ENCODE peak calls at places on chromosomes 12 and 14, in eight cellular contexts. Z, I, T, F, H, U, D and M are unnamed samples.

GRCh38 chr14:71733210-71733883 is 198.9 kb upstream of the RGS6 start:
- DNase-seq in Z (no peak), I (peak), T (no peak), F (no peak), H (no peak), U (no peak), D (no peak), M (no peak)

GRCh38 chr14:89185919-89186849 is 230.8 kb downstream of the FOXN3 start:
- DNase-seq in Z (no peak), I (peak), T (peak), F (no peak), H (peak), U (no peak), D (peak), M (no peak)

GRCh38 chr12:77166711-77167110 is 101.3 kb upstream of the E2F7 start:
- DNase-seq in Z (no peak), I (peak), T (no peak), F (no peak), H (no peak), U (no peak), D (no peak), M (no peak)

GRCh38 chr14:71113376-71113775 is 206.1 kb downstream of the PCNX1 start:
- DNase-seq in Z (no peak), I (peak), T (no peak), F (no peak), H (no peak), U (no peak), D (no peak), M (no peak)

GRCh38 chr14:73170686-73171085 is 34.4 kb downstream of the PSEN1 start:
- DNase-seq in Z (no peak), I (no peak), T (no peak), F (no peak), H (no peak), U (no peak), D (no peak), M (no peak)

GRCh38 chr14:99430491-99430890 is 50.2 kb downstream of the SETD3 start:
- DNase-seq in Z (peak), I (no peak), T (peak), F (no peak), H (no peak), U (peak), D (peak), M (no peak)

GRCh38 chr12:130754234-130755001 is 38.3 kb upstream of the RIMBP2 start:
- DNase-seq in Z (no peak), I (no peak), T (no peak), F (no peak), H (no peak), U (peak), D (no peak), M (no peak)

GRCh38 chr12:3313655-3314305 is 177.2 kb upstream of the PRMT8 start:
- DNase-seq in Z (no peak), I (no peak), T (peak), F (peak), H (peak), U (peak), D (peak), M (no peak)

GRCh38 chr14:55848964-55849363 is 269.0 kb downstream of the KTN1 start:
- DNase-seq in Z (no peak), I (no peak), T (no peak), F (no peak), H (no peak), U (no peak), D (no peak), M (no peak)

GRCh38 chr12:12870454-12870853 is 20.9 kb upstream of the GPRC5A start:
- DNase-seq in Z (no peak), I (peak), T (no peak), F (no peak), H (no peak), U (no peak), D (peak), M (no peak)

GRCh38 chr14:74349757-74350156 is 1.5 kb downstream of the VRTN start:
- DNase-seq in Z (no peak), I (no peak), T (no peak), F (no peak), H (no peak), U (no peak), D (no peak), M (no peak)

GRCh38 chr12:79262938-79263337 is 398.4 kb downstream of the SYT1 start:
- DNase-seq in Z (no peak), I (peak), T (no peak), F (no peak), H (no peak), U (no peak), D (peak), M (no peak)

GRCh38 chr14:104925214-104925899 is 678 bp downstream of the PLD4 start:
- DNase-seq in Z (no peak), I (no peak), T (no peak), F (no peak), H (no peak), U (no peak), D (no peak), M (no peak)

GRCh38 chr12:65740873-65741600 is 83.2 kb upstream of the HMGA2 start:
- DNase-seq in Z (peak), I (peak), T (peak), F (peak), H (no peak), U (no peak), D (peak), M (peak)

GRCh38 chr14:76924363-76925151 is 98.3 kb downstream of the LRRC74A start:
- DNase-seq in Z (no peak), I (no peak), T (peak), F (peak), H (peak), U (no peak), D (no peak), M (no peak)

GRCh38 chr12:97568336-97569180 is 106.0 kb downstream of the RMST start:
- DNase-seq in Z (no peak), I (no peak), T (no peak), F (no peak), H (no peak), U (no peak), D (peak), M (no peak)

GRCh38 chr14:103055693-103056092 is 1.7 kb downstream of the CDC42BPB start:
- DNase-seq in Z (no peak), I (peak), T (no peak), F (no peak), H (no peak), U (no peak), D (no peak), M (no peak)

GRCh38 chr14:100708349-100709217 is 18.1 kb upstream of the DLK1 start:
- DNase-seq in Z (peak), I (peak), T (peak), F (no peak), H (no peak), U (no peak), D (peak), M (no peak)
- TF ChIP-seq CTCF in Z (no peak), I (no peak), T (no peak), F (no peak), H (no peak), U (peak), D (no peak), M (no peak)

GRCh38 chr12:50842637-50843493 is at the start of gene TMPRSS12:
- DNase-seq in Z (no peak), I (no peak), T (no peak), F (no peak), H (no peak), U (no peak), D (no peak), M (no peak)
- TF ChIP-seq CTCF in Z (no peak), I (no peak), T (no peak), F (no peak), H (no peak), U (no peak), D (no peak), M (no peak)

GRCh38 chr12:106722854-106723253 is 51.6 kb upstream of the RIC8B start:
- DNase-seq in Z (no peak), I (no peak), T (no peak), F (no peak), H (no peak), U (no peak), D (no peak), M (no peak)
- TF ChIP-seq CTCF in Z (no peak), I (no peak), T (peak), F (peak), H (no peak), U (peak), D (no peak), M (no peak)

GRCh38 chr14:100900837-100901390 is 2.6 kb downstream of the RTL1 start:
- DNase-seq in Z (no peak), I (no peak), T (peak), F (peak), H (no peak), U (peak), D (no peak), M (no peak)

GRCh38 chr14:100901391-100902183 is 1.9 kb downstream of the RTL1 start:
- DNase-seq in Z (no peak), I (no peak), T (peak), F (no peak), H (no peak), U (no peak), D (no peak), M (peak)

GRCh38 chr14:100903672-100904185 is at the start of gene RTL1:
- DNase-seq in Z (no peak), I (no peak), T (no peak), F (no peak), H (no peak), U (no peak), D (no peak), M (no peak)

GRCh38 chr14:100902792-100903191 is 730 bp downstream of the RTL1 start:
- DNase-seq in Z (no peak), I (no peak), T (peak), F (no peak), H (no peak), U (no peak), D (no peak), M (peak)

DNA sequence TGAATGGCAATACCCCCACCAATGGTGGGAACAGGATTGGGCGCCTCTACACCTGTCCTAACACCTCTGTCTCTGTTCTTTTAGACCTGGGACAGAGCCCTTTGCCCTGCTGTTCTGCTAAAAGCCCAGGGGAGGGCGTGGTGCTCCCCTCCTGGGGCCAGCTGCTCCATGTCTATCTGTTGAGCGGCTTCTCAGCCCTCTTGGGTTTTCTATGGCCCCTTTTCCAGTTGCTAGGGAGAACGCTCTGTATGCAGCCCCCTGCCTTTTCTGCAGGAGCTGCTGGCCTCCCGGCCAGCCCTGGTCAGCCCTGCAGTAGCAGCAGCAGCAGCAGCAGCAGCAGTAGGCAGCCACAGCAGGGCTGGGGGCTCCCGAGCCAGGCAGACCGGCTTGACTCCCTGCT is 1.2 kb downstream of the RTL1 start:
- DNase-seq in Z (no peak), I (no peak), T (no peak), F (no peak), H (no peak), U (peak), D (no peak), M (peak)
- TF ChIP-seq CTCF in Z (no peak), I (no peak), T (peak), F (no peak), H (no peak), U (peak), D (no peak), M (no peak)

GRCh38 chr14:29462772-29463171 is 464.9 kb downstream of the PRKD1 start:
- DNase-seq in Z (no peak), I (no peak), T (no peak), F (no peak), H (no peak), U (no peak), D (no peak), M (no peak)

GRCh38 chr14:29462271-29462670 is 465.4 kb downstream of the PRKD1 start:
- DNase-seq in Z (no peak), I (no peak), T (peak), F (peak), H (no peak), U (no peak), D (no peak), M (no peak)

GRCh38 chr14:29465095-29465494 is 462.6 kb downstream of the PRKD1 start:
- DNase-seq in Z (no peak), I (no peak), T (no peak), F (no peak), H (no peak), U (no peak), D (no peak), M (no peak)

GRCh38 chr14:29461131-29461530 is 466.5 kb downstream of the PRKD1 start:
- DNase-seq in Z (no peak), I (no peak), T (no peak), F (no peak), H (no peak), U (no peak), D (no peak), M (no peak)

GRCh38 chr14:29463727-29464370 is 463.8 kb downstream of the PRKD1 start:
- DNase-seq in Z (no peak), I (peak), T (no peak), F (peak), H (no peak), U (no peak), D (peak), M (no peak)
- TF ChIP-seq CTCF in Z (no peak), I (peak), T (no peak), F (peak), H (no peak), U (no peak), D (no peak), M (no peak)

GRCh38 chr14:29085546-29085945 is 319.0 kb downstream of the FOXG1 start:
- DNase-seq in Z (no peak), I (peak), T (no peak), F (peak), H (no peak), U (no peak), D (peak), M (no peak)
- TF ChIP-seq CTCF in Z (no peak), I (peak), T (peak), F (peak), H (no peak), U (no peak), D (peak), M (no peak)

GRCh38 chr14:79971330-79971729 is 240.0 kb downstream of the DIO2 start:
- DNase-seq in Z (no peak), I (peak), T (no peak), F (no peak), H (no peak), U (no peak), D (no peak), M (peak)
- TF ChIP-seq CTCF in Z (no peak), I (no peak), T (no peak), F (no peak), H (no peak), U (no peak), D (no peak), M (no peak)

DNA sequence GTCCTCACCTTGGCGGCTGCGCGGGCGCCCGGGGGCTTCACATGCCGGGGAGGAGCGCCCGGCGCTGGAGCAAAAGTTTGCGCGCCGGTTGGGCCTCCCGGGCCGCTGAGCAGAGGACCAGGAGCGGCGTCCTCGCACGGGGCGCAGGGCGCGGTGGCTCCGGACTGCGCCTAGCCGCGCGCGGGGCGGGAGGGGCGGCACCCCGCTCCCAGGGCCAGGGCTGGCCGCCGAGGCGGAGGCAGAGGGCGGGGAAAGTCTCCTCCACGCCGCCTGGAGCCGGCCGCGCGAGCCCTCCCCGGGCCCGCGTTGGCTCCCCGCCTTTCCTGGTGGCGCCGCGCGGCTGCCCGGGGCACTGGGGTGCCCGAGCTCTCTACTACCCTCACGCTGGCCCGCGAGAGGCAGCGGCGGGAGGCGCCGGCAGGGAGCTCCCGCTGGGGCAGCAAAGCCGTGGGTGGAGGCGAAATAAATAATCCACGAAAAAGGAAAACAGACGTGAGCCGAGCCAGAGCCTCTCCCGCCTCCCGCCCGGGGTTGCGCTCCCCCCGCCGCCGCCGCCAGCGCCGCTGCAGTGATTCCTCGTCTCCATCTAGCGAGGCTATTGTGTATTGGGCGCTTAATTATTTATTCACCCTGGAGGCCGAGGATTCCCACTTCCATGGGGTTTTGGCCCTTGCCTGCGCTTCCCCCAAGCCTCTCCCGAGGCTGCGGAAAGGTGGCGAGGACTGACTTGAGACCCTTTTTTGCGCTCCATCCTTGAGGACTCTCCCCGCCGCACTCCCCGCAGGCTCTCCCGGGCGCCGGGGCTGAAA is 476 bp upstream of the PRIMA1 start:
- DNase-seq in Z (peak), I (no peak), T (peak), F (peak), H (peak), U (no peak), D (peak), M (peak)
- TF ChIP-seq CTCF in Z (peak), I (no peak), T (peak), F (no peak), H (peak), U (no peak), D (peak), M (peak)

DNA sequence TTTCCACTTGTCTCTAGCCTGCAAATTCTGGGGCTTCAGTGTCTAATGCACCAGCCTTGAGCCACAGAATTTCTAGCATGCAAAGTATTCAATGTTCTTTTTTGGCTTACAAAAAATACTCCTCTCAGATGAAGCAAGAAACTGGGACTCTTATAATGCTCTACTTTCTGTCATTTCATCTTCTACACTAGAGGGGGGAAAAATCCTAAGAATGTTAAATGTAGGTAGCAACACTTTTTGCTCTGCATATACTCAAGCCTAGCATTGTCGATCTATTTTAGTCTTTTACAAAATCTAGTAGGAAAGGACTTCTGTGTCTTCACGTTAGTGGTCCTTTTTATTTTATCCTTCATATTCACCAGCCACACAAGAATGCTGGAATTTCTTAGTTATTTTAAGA is 253.1 kb upstream of the FLRT2 start:
- DNase-seq in Z (no peak), I (peak), T (no peak), F (no peak), H (no peak), U (no peak), D (no peak), M (no peak)
- TF ChIP-seq CTCF in Z (no peak), I (peak), T (no peak), F (no peak), H (no peak), U (no peak), D (no peak), M (no peak)

DNA sequence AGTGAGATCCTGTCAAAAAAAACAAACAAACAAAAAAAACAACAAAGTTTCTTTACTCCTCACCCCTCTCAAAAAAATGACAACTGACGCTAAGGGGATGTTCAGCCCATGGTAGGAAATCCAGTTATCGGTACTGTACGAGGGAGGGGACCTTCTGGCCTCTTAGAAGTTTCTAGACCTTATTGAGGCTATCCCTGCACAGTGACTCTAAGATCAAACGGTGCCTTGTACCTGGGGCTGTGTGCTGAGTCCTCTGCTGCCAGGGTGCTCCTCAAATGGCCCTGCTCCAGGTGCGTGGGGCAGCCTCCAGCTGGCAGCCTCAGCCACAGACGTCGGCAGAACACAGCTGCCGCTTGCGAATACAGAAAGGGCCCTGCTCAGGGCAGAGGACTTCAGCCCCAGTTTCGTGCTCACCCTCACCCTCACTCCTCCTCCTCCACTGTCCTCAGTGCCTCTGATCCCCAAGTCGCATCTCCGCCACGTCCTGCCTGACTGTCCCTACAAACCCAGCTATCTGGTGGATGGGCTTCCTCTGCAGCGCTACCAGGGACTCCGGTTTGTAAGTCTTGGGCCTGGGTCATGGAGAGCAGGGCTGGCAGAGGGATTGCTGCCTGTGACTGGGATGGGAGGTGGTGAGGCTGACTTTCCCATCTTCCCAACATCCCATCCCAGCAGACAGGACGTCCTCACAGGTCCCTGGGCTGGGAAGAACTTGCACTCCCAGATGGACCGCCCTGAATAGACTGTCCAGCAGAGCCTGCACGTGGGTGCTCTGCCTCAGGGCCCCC is 90.9 kb downstream of the B4GALNT3 start:
- DNase-seq in Z (no peak), I (no peak), T (no peak), F (no peak), H (no peak), U (no peak), D (no peak), M (no peak)
- TF ChIP-seq CTCF in Z (no peak), I (no peak), T (no peak), F (no peak), H (no peak), U (no peak), D (no peak), M (no peak)